ENCODE peak calls at places on chromosomes 11 and 22, in seven cellular contexts. One of them, this sample, is unnamed.

GRCh38 chr11:114319716-114320328 is 23.6 kb downstream of the NNMT start:
- DNase-seq in HS-5: no peak
- DNase-seq in GM23248: peak; percentile 29
- DNase-seq in PC-3: no peak
- DNase-seq in aorta: no peak
- DNase-seq in astrocyte of the spinal cord: peak; percentile 12
- DNase-seq in cardiac muscle cell: no peak
- DNase-seq in this sample: no peak

GRCh38 chr11:42913731-42914130 is 398.1 kb upstream of the API5 start:
- DNase-seq in HS-5: no peak
- DNase-seq in GM23248: no peak
- DNase-seq in PC-3: no peak
- DNase-seq in aorta: no peak
- DNase-seq in astrocyte of the spinal cord: no peak
- DNase-seq in cardiac muscle cell: no peak
- DNase-seq in this sample: no peak

GRCh38 chr22:23282089-23282501 is 101.8 kb downstream of the BCR start:
- DNase-seq in HS-5: peak; percentile 52
- DNase-seq in GM23248: peak; percentile 82
- DNase-seq in PC-3: peak; percentile 91
- DNase-seq in aorta: peak; percentile 97
- DNase-seq in astrocyte of the spinal cord: peak; percentile 83
- DNase-seq in cardiac muscle cell: no peak
- DNase-seq in this sample: peak; percentile 66

GRCh38 chr22:20258584-20259335 is 9.4 kb downstream of the RTN4R start:
- DNase-seq in HS-5: no peak
- DNase-seq in GM23248: no peak
- DNase-seq in PC-3: no peak
- DNase-seq in aorta: no peak
- DNase-seq in astrocyte of the spinal cord: no peak
- DNase-seq in cardiac muscle cell: no peak
- DNase-seq in this sample: no peak

GRCh38 chr11:119491753-119492455 is 68.9 kb upstream of the THY1 start:
- DNase-seq in HS-5: no peak
- DNase-seq in GM23248: peak; percentile 50
- DNase-seq in PC-3: peak; percentile 36
- DNase-seq in aorta: peak; percentile 15
- DNase-seq in astrocyte of the spinal cord: no peak
- DNase-seq in cardiac muscle cell: no peak
- DNase-seq in this sample: no peak

GRCh38 chr22:48511211-48511610 is 1316.5 kb downstream of the BRD1 start:
- DNase-seq in HS-5: no peak
- DNase-seq in GM23248: no peak
- DNase-seq in PC-3: no peak
- DNase-seq in aorta: no peak
- DNase-seq in astrocyte of the spinal cord: no peak
- DNase-seq in cardiac muscle cell: no peak
- DNase-seq in this sample: no peak

GRCh38 chr11:20474176-20474950 is 86.8 kb downstream of the PRMT3 start:
- DNase-seq in HS-5: no peak
- DNase-seq in GM23248: no peak
- DNase-seq in PC-3: no peak
- DNase-seq in aorta: no peak
- DNase-seq in astrocyte of the spinal cord: no peak
- DNase-seq in cardiac muscle cell: peak; percentile 20
- DNase-seq in this sample: no peak

GRCh38 chr22:23065495-23066122 is 4.7 kb upstream of the GNAZ start:
- DNase-seq in HS-5: no peak
- DNase-seq in GM23248: no peak
- DNase-seq in PC-3: no peak
- DNase-seq in aorta: peak; percentile 52
- DNase-seq in astrocyte of the spinal cord: no peak
- DNase-seq in cardiac muscle cell: no peak
- DNase-seq in this sample: peak; percentile 21

GRCh38 chr22:48864748-48865147 is 962.9 kb downstream of the BRD1 start:
- DNase-seq in HS-5: no peak
- DNase-seq in GM23248: no peak
- DNase-seq in PC-3: no peak
- DNase-seq in aorta: peak; percentile 40
- DNase-seq in astrocyte of the spinal cord: no peak
- DNase-seq in cardiac muscle cell: no peak
- DNase-seq in this sample: no peak

GRCh38 chr11:73506038-73506437 is 91.9 kb downstream of the FAM168A start:
- DNase-seq in HS-5: no peak
- DNase-seq in GM23248: no peak
- DNase-seq in PC-3: no peak
- DNase-seq in aorta: no peak
- DNase-seq in astrocyte of the spinal cord: no peak
- DNase-seq in cardiac muscle cell: no peak
- DNase-seq in this sample: no peak

GRCh38 chr22:43706151-43706550 is 106.0 kb downstream of the EFCAB6 start:
- DNase-seq in HS-5: no peak
- DNase-seq in GM23248: no peak
- DNase-seq in PC-3: no peak
- DNase-seq in aorta: no peak
- DNase-seq in astrocyte of the spinal cord: no peak
- DNase-seq in cardiac muscle cell: no peak
- DNase-seq in this sample: no peak

GRCh38 chr22:18090286-18090685 is 12.5 kb downstream of the PEX26 start:
- DNase-seq in HS-5: no peak
- DNase-seq in GM23248: no peak
- DNase-seq in PC-3: no peak
- DNase-seq in aorta: no peak
- DNase-seq in astrocyte of the spinal cord: no peak
- DNase-seq in cardiac muscle cell: no peak
- DNase-seq in this sample: no peak

GRCh38 chr11:57407521-57407920 is 17.1 kb upstream of the PRG2 start:
- DNase-seq in HS-5: no peak
- DNase-seq in GM23248: no peak
- DNase-seq in PC-3: no peak
- DNase-seq in aorta: no peak
- DNase-seq in astrocyte of the spinal cord: no peak
- DNase-seq in cardiac muscle cell: no peak
- DNase-seq in this sample: no peak

GRCh38 chr22:17300926-17301325 is 68.3 kb upstream of the CECR2 start:
- DNase-seq in HS-5: no peak
- DNase-seq in GM23248: no peak
- DNase-seq in PC-3: no peak
- DNase-seq in aorta: no peak
- DNase-seq in astrocyte of the spinal cord: no peak
- DNase-seq in cardiac muscle cell: no peak
- DNase-seq in this sample: no peak

GRCh38 chr11:125287467-125288232 is 123.1 kb downstream of the PKNOX2 start:
- DNase-seq in HS-5: no peak
- DNase-seq in GM23248: peak; percentile 18
- DNase-seq in PC-3: no peak
- DNase-seq in aorta: no peak
- DNase-seq in astrocyte of the spinal cord: peak; percentile 41
- DNase-seq in cardiac muscle cell: no peak
- DNase-seq in this sample: no peak

GRCh38 chr22:30056015-30056414 is 24.2 kb upstream of the HORMAD2 start:
- DNase-seq in HS-5: no peak
- DNase-seq in GM23248: no peak
- DNase-seq in PC-3: no peak
- DNase-seq in aorta: no peak
- DNase-seq in astrocyte of the spinal cord: no peak
- DNase-seq in cardiac muscle cell: no peak
- DNase-seq in this sample: no peak

GRCh38 chr11:93737904-93738612 is 3.2 kb downstream of the TAF1D start:
- DNase-seq in HS-5: no peak
- DNase-seq in GM23248: peak; percentile 32
- DNase-seq in PC-3: peak; percentile 87
- DNase-seq in aorta: no peak
- DNase-seq in astrocyte of the spinal cord: peak; percentile 19
- DNase-seq in cardiac muscle cell: no peak
- DNase-seq in this sample: no peak

GRCh38 chr11:12800032-12800671 is 125.9 kb downstream of the TEAD1 start:
- DNase-seq in HS-5: no peak
- DNase-seq in GM23248: peak; percentile 83
- DNase-seq in PC-3: peak; percentile 88
- DNase-seq in aorta: no peak
- DNase-seq in astrocyte of the spinal cord: peak; percentile 80
- DNase-seq in cardiac muscle cell: peak; percentile 72
- DNase-seq in this sample: no peak

GRCh38 chr22:21762712-21763581 is 27.4 kb upstream of the YPEL1 start:
- DNase-seq in HS-5: no peak
- DNase-seq in GM23248: no peak
- DNase-seq in PC-3: no peak
- DNase-seq in aorta: no peak
- DNase-seq in astrocyte of the spinal cord: no peak
- DNase-seq in cardiac muscle cell: no peak
- DNase-seq in this sample: no peak

GRCh38 chr22:23219787-23220484 is 39.6 kb downstream of the BCR start:
- DNase-seq in HS-5: no peak
- DNase-seq in GM23248: peak; percentile 73
- DNase-seq in PC-3: peak; percentile 27
- DNase-seq in aorta: peak; percentile 83
- DNase-seq in astrocyte of the spinal cord: peak; percentile 47
- DNase-seq in cardiac muscle cell: no peak
- DNase-seq in this sample: no peak

GRCh38 chr11:117239295-117239694 is 6.8 kb downstream of the RNF214 start:
- DNase-seq in HS-5: peak; percentile 84
- DNase-seq in GM23248: peak; percentile 97
- DNase-seq in PC-3: peak; percentile 96
- DNase-seq in aorta: no peak
- DNase-seq in astrocyte of the spinal cord: peak; percentile 87
- DNase-seq in cardiac muscle cell: no peak
- DNase-seq in this sample: no peak

GRCh38 chr11:126604461-126604860 is 249.0 kb downstream of the ST3GAL4 start:
- DNase-seq in HS-5: no peak
- DNase-seq in GM23248: no peak
- DNase-seq in PC-3: no peak
- DNase-seq in aorta: peak; percentile 51
- DNase-seq in astrocyte of the spinal cord: no peak
- DNase-seq in cardiac muscle cell: no peak
- DNase-seq in this sample: no peak